ENCODE peak calls at places on chromosomes 12 and 14, in five cellular contexts. Y is omental fat pad, W is fibroblast of the aortic adventitia, U is fibroblast of lung, N is heart left ventricle. O is an unnamed sample.

GRCh38 chr14:98964171-98964570 is 307.8 kb downstream of the BCL11B start:
- DNase-seq in Y (no peak), W (no peak), U (no peak), N (no peak), O (no peak)

GRCh38 chr12:92226961-92227360 is 81.3 kb upstream of the BTG1 start:
- DNase-seq in Y (no peak), W (no peak), U (no peak), N (no peak), O (no peak)

GRCh38 chr12:9273276-9273675 is 65.1 kb upstream of the PZP start:
- DNase-seq in Y (no peak), W (peak), U (peak), N (no peak), O (no peak)

GRCh38 chr14:72741836-72742681 is 151.8 kb downstream of the DPF3 start:
- DNase-seq in Y (no peak), W (no peak), U (no peak), N (no peak), O (peak)

GRCh38 chr14:91883770-91884169 is 16.4 kb upstream of the TC2N start:
- DNase-seq in Y (no peak), W (peak), U (peak), N (no peak), O (no peak)

GRCh38 chr14:91372680-91373495 is 44.7 kb downstream of the CCDC88C start:
- DNase-seq in Y (no peak), W (no peak), U (no peak), N (peak), O (no peak)

GRCh38 chr12:108629156-108629555 is 4.5 kb downstream of the SELPLG start:
- DNase-seq in Y (no peak), W (no peak), U (no peak), N (no peak), O (no peak)

GRCh38 chr12:94832780-94833760 is 170.4 kb downstream of the NDUFA12 start:
- DNase-seq in Y (no peak), W (peak), U (peak), N (no peak), O (no peak)

GRCh38 chr14:69548566-69548965 is 26.1 kb downstream of the CCDC177 start:
- DNase-seq in Y (no peak), W (no peak), U (no peak), N (no peak), O (no peak)

GRCh38 chr14:105375635-105376057 is 22.7 kb upstream of the TEX22 start:
- DNase-seq in Y (no peak), W (no peak), U (no peak), N (no peak), O (no peak)

GRCh38 chr14:103718572-103718971 is 3.0 kb downstream of the ZFYVE21 start:
- DNase-seq in Y (no peak), W (peak), U (peak), N (no peak), O (no peak)

GRCh38 chr12:108618079-108618952 is 15.4 kb downstream of the SELPLG start:
- DNase-seq in Y (peak), W (peak), U (peak), N (peak), O (peak)

GRCh38 chr14:68661226-68662225 is 131.3 kb downstream of the ZFP36L1 start:
- DNase-seq in Y (no peak), W (no peak), U (no peak), N (no peak), O (no peak)

GRCh38 chr12:105324704-105325103 is 5.8 kb upstream of the C12orf75 start:
- DNase-seq in Y (no peak), W (no peak), U (no peak), N (no peak), O (no peak)

GRCh38 chr12:56385873-56386272 is 23.2 kb upstream of the APOF start:
- DNase-seq in Y (no peak), W (no peak), U (no peak), N (no peak), O (no peak)

GRCh38 chr14:67650694-67651093 is 23.7 kb downstream of the VTI1B start:
- DNase-seq in Y (no peak), W (peak), U (peak), N (no peak), O (no peak)

GRCh38 chr14:102795060-102795925 is 18.0 kb downstream of the TRAF3 start:
- DNase-seq in Y (no peak), W (peak), U (peak), N (no peak), O (no peak)

GRCh38 chr12:107131832-107132616 is 38.7 kb upstream of the CRY1 start:
- DNase-seq in Y (no peak), W (peak), U (peak), N (no peak), O (no peak)

GRCh38 chr12:105221588-105222325 is 14.2 kb downstream of the APPL2 start:
- DNase-seq in Y (no peak), W (no peak), U (no peak), N (no peak), O (no peak)

GRCh38 chr14:103428732-103429556 is 43.7 kb downstream of the MARK3 start:
- DNase-seq in Y (no peak), W (no peak), U (no peak), N (no peak), O (no peak)

GRCh38 chr14:96065661-96066459 is 26.7 kb downstream of the C14orf132 start:
- DNase-seq in Y (no peak), W (no peak), U (no peak), N (no peak), O (no peak)

GRCh38 chr12:129404556-129404955 is 499.3 kb downstream of the TMEM132D start:
- DNase-seq in Y (no peak), W (no peak), U (no peak), N (no peak), O (no peak)

GRCh38 chr12:80702889-80703605 is 4.4 kb upstream of the MYF6 start:
- DNase-seq in Y (no peak), W (peak), U (peak), N (no peak), O (no peak)

GRCh38 chr12:71562681-71563595 is 100.7 kb downstream of the ZFC3H1 start:
- DNase-seq in Y (no peak), W (no peak), U (no peak), N (no peak), O (no peak)

GRCh38 chr12:105492591-105492990 is 162.1 kb downstream of the C12orf75 start:
- DNase-seq in Y (no peak), W (peak), U (no peak), N (no peak), O (no peak)

GRCh38 chr12:133106253-133106652 is 23.8 kb downstream of the ZNF891 start:
- DNase-seq in Y (no peak), W (peak), U (peak), N (no peak), O (no peak)

GRCh38 chr14:105281354-105282097 is 19.3 kb downstream of the BRF1 start:
- DNase-seq in Y (no peak), W (peak), U (peak), N (no peak), O (no peak)

GRCh38 chr14:35878272-35879140 is 52.4 kb downstream of the BRMS1L start:
- DNase-seq in Y (no peak), W (peak), U (peak), N (no peak), O (no peak)

GRCh38 chr14:41606249-41607118 is at the start of gene LRFN5:
- DNase-seq in Y (peak), W (peak), U (peak), N (peak), O (no peak)

GRCh38 chr12:86137936-86138335 is 118.3 kb downstream of the MGAT4C start:
- DNase-seq in Y (no peak), W (peak), U (peak), N (no peak), O (no peak)

GRCh38 chr12:14723763-14724162 is 27.4 kb upstream of the GUCY2C start:
- DNase-seq in Y (peak), W (peak), U (peak), N (peak), O (no peak)

GRCh38 chr12:125351788-125352187 is 286.6 kb downstream of the AACS start:
- DNase-seq in Y (no peak), W (no peak), U (no peak), N (no peak), O (no peak)
- TF ChIP-seq CTCF in Y (no peak), W (no peak), U (no peak), N (no peak), O (no peak)

GRCh38 chr14:20799444-20799843 is 3.2 kb downstream of the RNASE1 start:
- DNase-seq in Y (no peak), W (no peak), U (no peak), N (no peak), O (no peak)
- TF ChIP-seq CTCF in Y (no peak), W (no peak), U (no peak), N (no peak), O (no peak)

GRCh38 chr14:61107148-61107641 is 126.2 kb downstream of the SLC38A6 start:
- DNase-seq in Y (no peak), W (peak), U (no peak), N (peak), O (no peak)

GRCh38 chr14:61107896-61108295 is 126.9 kb downstream of the SLC38A6 start:
- DNase-seq in Y (no peak), W (no peak), U (no peak), N (no peak), O (no peak)

GRCh38 chr14:61104358-61104757 is 123.3 kb downstream of the SLC38A6 start:
- DNase-seq in Y (no peak), W (no peak), U (no peak), N (no peak), O (no peak)

GRCh38 chr14:61108742-61109141 is 127.7 kb downstream of the SLC38A6 start:
- DNase-seq in Y (no peak), W (no peak), U (no peak), N (no peak), O (no peak)

DNA sequence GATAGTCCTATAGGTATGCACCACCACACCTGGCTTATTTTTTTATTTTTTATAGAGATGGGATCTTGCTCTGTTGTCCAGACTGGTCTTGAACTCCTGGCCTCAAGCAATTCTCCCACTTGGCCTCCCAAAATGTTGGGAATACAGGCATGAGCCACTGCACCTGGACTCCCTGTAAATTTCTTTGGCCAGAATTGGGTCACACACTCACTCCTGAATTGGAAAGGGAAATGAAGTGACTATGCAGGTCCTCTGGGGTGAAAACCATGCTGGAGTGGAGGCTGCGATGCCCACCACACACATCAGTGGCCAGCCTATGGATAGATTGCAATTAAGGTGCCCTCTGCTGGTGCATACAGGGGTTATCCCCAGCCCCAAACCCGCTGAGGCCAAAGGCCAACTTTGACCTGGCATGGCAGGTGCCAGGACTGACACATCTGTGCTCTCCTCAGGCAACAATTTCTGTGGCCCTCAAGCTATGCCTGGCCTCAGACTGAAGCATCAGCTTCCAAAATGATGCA is 125.6 kb downstream of the SLC38A6 start:
- DNase-seq in Y (no peak), W (no peak), U (no peak), N (no peak), O (no peak)
- TF ChIP-seq CTCF in Y (no peak), W (peak), U (peak), N (peak), O (no peak)

GRCh38 chr12:130508847-130509246 is 171.2 kb downstream of the PIWIL1 start:
- DNase-seq in Y (no peak), W (no peak), U (no peak), N (no peak), O (no peak)
- TF ChIP-seq CTCF in Y (no peak), W (no peak), U (no peak), N (no peak), O (no peak)

DNA sequence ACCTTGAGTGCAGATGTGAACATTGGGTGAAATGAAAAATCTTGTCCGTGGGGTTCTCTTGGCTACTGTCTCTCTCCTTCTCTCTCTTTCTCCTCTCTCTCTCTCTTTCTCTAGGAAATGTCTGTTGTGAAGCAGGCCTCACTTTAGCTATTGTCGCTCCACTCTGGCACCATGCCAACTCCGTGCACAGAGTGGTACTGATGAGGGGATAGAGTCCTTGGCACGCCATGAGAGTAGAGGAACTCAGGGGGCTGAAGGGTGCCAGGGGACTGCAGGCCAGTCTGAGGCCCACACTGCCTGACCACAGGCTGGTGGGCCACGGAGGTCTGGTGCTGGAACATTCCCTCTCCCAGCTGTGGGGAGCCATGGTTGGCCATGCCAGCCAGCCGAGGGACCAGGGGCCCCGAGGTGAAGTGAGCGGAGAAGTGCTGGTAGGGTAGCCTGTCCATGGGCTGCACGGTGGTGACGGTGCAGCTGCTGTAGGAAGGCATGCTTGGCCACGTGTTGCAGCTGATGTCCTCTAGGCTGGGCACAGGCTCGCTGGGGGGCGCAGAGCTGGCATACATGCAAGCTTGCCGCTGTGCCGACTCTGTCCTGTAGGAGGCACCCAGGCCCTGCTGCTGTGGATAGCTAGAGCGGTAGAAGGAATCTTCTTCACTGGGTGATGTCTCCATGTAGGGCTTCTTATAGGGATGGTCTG is 50.4 kb downstream of the TBX5 start:
- DNase-seq in Y (no peak), W (no peak), U (peak), N (no peak), O (no peak)
- TF ChIP-seq CTCF in Y (no peak), W (no peak), U (peak), N (peak), O (no peak)

GRCh38 chr14:64764641-64765520 is 60.7 kb downstream of the PLEKHG3 start:
- DNase-seq in Y (no peak), W (peak), U (peak), N (peak), O (peak)
- TF ChIP-seq CTCF in Y (no peak), W (peak), U (peak), N (peak), O (peak)

GRCh38 chr12:121331268-121331667 is 20.9 kb downstream of the ANAPC5 start:
- DNase-seq in Y (no peak), W (no peak), U (no peak), N (no peak), O (no peak)
- TF ChIP-seq CTCF in Y (no peak), W (no peak), U (no peak), N (no peak), O (no peak)

GRCh38 chr12:68185598-68185997 is 26.1 kb upstream of the IFNG start:
- DNase-seq in Y (no peak), W (no peak), U (no peak), N (no peak), O (no peak)
- TF ChIP-seq CTCF in Y (no peak), W (no peak), U (no peak), N (no peak), O (no peak)

O was measured in osteocyte.